ENCODE peak calls at places on chromosomes 12 and 14, in seven cellular contexts. W, A, G, F, L, C and P are unnamed samples.

GRCh38 chr12:76329163-76329562 is 19.1 kb downstream of the BBS10 start:
- DNase-seq in G (no peak), L (no peak), F (no peak), A (peak), C (peak), W (no peak), P (no peak)

GRCh38 chr14:71574976-71575375 is 357.3 kb upstream of the RGS6 start:
- DNase-seq in L (no peak), G (no peak), A (peak), W (no peak), F (no peak), C (peak), P (no peak)

GRCh38 chr14:50260511-50260910 is 29.1 kb upstream of the SOS2 start:
- DNase-seq in W (no peak), L (no peak), A (peak), F (no peak), C (peak), G (peak), P (no peak)

GRCh38 chr12:27754795-27755194 is 25.2 kb upstream of the KLHL42 start:
- DNase-seq in G (no peak), W (no peak), C (no peak), A (no peak), F (no peak), L (no peak), P (no peak)

GRCh38 chr12:67035121-67035520 is 234.0 kb upstream of the CAND1 start:
- DNase-seq in C (no peak), L (no peak), W (no peak), A (no peak), F (no peak), G (no peak), P (no peak)

GRCh38 chr12:66107451-66107915 is 23.1 kb downstream of the LLPH start:
- DNase-seq in A (peak), F (no peak), L (no peak), G (peak), W (no peak), C (peak), P (peak)

GRCh38 chr14:50095895-50096294 is 20.5 kb downstream of the VCPKMT start:
- DNase-seq in G (no peak), L (no peak), C (no peak), W (no peak), A (no peak), F (no peak), P (no peak)

GRCh38 chr14:67420102-67420739 is 8.3 kb upstream of the PLEK2 start:
- DNase-seq in C (no peak), W (no peak), F (no peak), L (no peak), A (no peak), G (peak), P (peak)

GRCh38 chr14:71117839-71118743 is 210.8 kb downstream of the PCNX1 start:
- DNase-seq in L (no peak), C (peak), F (no peak), A (peak), G (no peak), W (no peak), P (no peak)

GRCh38 chr12:2324375-2324774 is 271.6 kb downstream of the CACNA1C start:
- DNase-seq in W (peak), L (no peak), G (no peak), C (no peak), F (peak), A (no peak), P (no peak)

GRCh38 chr12:41496009-41496408 is 307.9 kb downstream of the PDZRN4 start:
- DNase-seq in G (no peak), A (no peak), F (no peak), L (no peak), W (no peak), C (no peak), P (no peak)

GRCh38 chr12:28088566-28089277 is 101.5 kb upstream of the CCDC91 start:
- DNase-seq in W (no peak), A (no peak), C (peak), L (no peak), G (no peak), F (no peak), P (no peak)

GRCh38 chr14:71692496-71692895 is 239.7 kb upstream of the RGS6 start:
- DNase-seq in G (no peak), A (no peak), L (no peak), C (peak), F (no peak), W (no peak), P (no peak)

GRCh38 chr12:126385785-126386184 is 1320.5 kb downstream of the AACS start:
- DNase-seq in L (no peak), C (peak), G (no peak), A (peak), W (no peak), F (no peak), P (no peak)

GRCh38 chr12:75662501-75663159 is 151.2 kb upstream of the KRR1 start:
- DNase-seq in W (no peak), G (no peak), A (no peak), F (no peak), C (no peak), L (no peak), P (no peak)

GRCh38 chr14:105063041-105063440 is 2.2 kb downstream of the GPR132 start:
- DNase-seq in F (no peak), A (no peak), L (no peak), G (no peak), W (peak), C (no peak), P (no peak)

GRCh38 chr12:70031046-70031445 is 206.0 kb downstream of the MYRFL start:
- DNase-seq in A (no peak), L (no peak), C (no peak), W (no peak), F (no peak), G (peak), P (no peak)

GRCh38 chr12:57518920-57519757 is 1.2 kb downstream of the DDIT3 start:
- DNase-seq in G (no peak), W (no peak), C (peak), F (no peak), L (no peak), A (peak), P (peak)

GRCh38 chr14:75215520-75215919 is 39.1 kb upstream of the TMED10 start:
- DNase-seq in W (no peak), A (no peak), G (no peak), L (no peak), C (no peak), F (no peak), P (no peak)

GRCh38 chr14:73764881-73765280 is 50.7 kb upstream of the PNMA1 start:
- DNase-seq in G (peak), W (peak), C (peak), A (no peak), F (peak), L (no peak), P (peak)

GRCh38 chr14:63787995-63788946 is 60.4 kb upstream of the SGPP1 start:
- DNase-seq in G (no peak), W (no peak), A (peak), L (no peak), F (no peak), C (no peak), P (no peak)

GRCh38 chr14:95123895-95124579 is 33.3 kb downstream of the DICER1 start:
- DNase-seq in G (no peak), L (no peak), W (no peak), A (no peak), F (no peak), C (no peak), P (no peak)

GRCh38 chr12:112258926-112259325 is 123.3 kb downstream of the HECTD4 start:
- DNase-seq in F (no peak), G (no peak), L (no peak), W (no peak), C (no peak), A (no peak), P (no peak)

GRCh38 chr14:100072783-100073346 is 7.6 kb downstream of the EVL start:
- DNase-seq in F (no peak), W (peak), C (no peak), G (no peak), L (no peak), A (no peak), P (peak)

GRCh38 chr14:38777401-38777800 is 325.6 kb downstream of the SEC23A start:
- DNase-seq in C (no peak), A (no peak), F (no peak), G (no peak), W (no peak), L (no peak), P (no peak)

GRCh38 chr12:57604454-57605307 is at the start of gene DTX3:
- DNase-seq in F (peak), L (no peak), C (no peak), W (no peak), A (peak), G (peak), P (no peak)

GRCh38 chr14:70358631-70359030 is 852 bp downstream of the COX16 start:
- DNase-seq in C (peak), A (peak), W (no peak), G (no peak), L (no peak), F (no peak), P (no peak)

GRCh38 chr12:1256991-1257390 is 266.0 kb downstream of the ERC1 start:
- DNase-seq in F (no peak), A (no peak), C (no peak), W (no peak), L (no peak), G (no peak), P (peak)

GRCh38 chr12:52093346-52093745 is 13.8 kb downstream of the SMIM41 start:
- DNase-seq in G (no peak), A (no peak), L (no peak), W (no peak), C (no peak), F (no peak), P (no peak)

GRCh38 chr14:95507701-95508103 is 8.7 kb downstream of the SYNE3 start:
- DNase-seq in C (peak), F (no peak), G (no peak), A (peak), W (no peak), L (no peak), P (peak)

GRCh38 chr12:1289371-1290155 is 298.5 kb downstream of the ERC1 start:
- DNase-seq in F (no peak), W (no peak), C (no peak), G (no peak), A (no peak), L (no peak), P (no peak)